ENCODE peak calls at places on chromosomes 4 and X, in eight cellular contexts. J, M, B, T, U, Y, I and A are unnamed samples.

GRCh38 chrX:140661657-140662056 is 47.9 kb upstream of the LINC00632 start:
- DNase-seq in J (no peak), M (peak; percentile 3), B (no peak), T (no peak), U (peak; percentile 12), Y (no peak), I (peak; percentile 7), A (no peak)

GRCh38 chr4:6137747-6138135 is 62.6 kb downstream of the JAKMIP1 start:
- DNase-seq in J (no peak), M (no peak), B (no peak), T (no peak), U (no peak), Y (no peak), I (no peak), A (no peak)

GRCh38 chr4:56979674-56980073 is 978 bp downstream of the POLR2B start:
- DNase-seq in J (no peak), M (peak; percentile 19), B (peak; percentile 28), T (peak; percentile 46), U (no peak), Y (peak; percentile 31), I (no peak), A (no peak)

GRCh38 chr4:89489338-89489771 is 181.8 kb upstream of the GPRIN3 start:
- DNase-seq in J (no peak), M (no peak), B (no peak), T (no peak), U (no peak), Y (no peak), I (no peak), A (no peak)

GRCh38 chrX:110561036-110561435 is 202.4 kb downstream of the RTL9 start:
- DNase-seq in J (no peak), M (no peak), B (no peak), T (peak; percentile 3), U (no peak), Y (no peak), I (no peak), A (no peak)

GRCh38 chrX:100924370-100924769 is 4.3 kb downstream of the XKRX start:
- DNase-seq in J (no peak), M (no peak), B (no peak), T (no peak), U (no peak), Y (no peak), I (no peak), A (no peak)

GRCh38 chr4:3880595-3881120 is 114.5 kb downstream of the ADRA2C start:
- DNase-seq in J (peak; percentile 71), M (peak; percentile 33), B (peak; percentile 68), T (peak; percentile 50), U (peak; percentile 30), Y (peak; percentile 13), I (peak; percentile 76), A (peak; percentile 49)

GRCh38 chrX:68018248-68019203 is 414.8 kb downstream of the OPHN1 start:
- DNase-seq in J (no peak), M (peak; percentile 32), B (no peak), T (peak; percentile 40), U (peak; percentile 10), Y (no peak), I (peak; percentile 10), A (no peak)

GRCh38 chr4:151415978-151416377 is 7.0 kb downstream of the FHIP1A start:
- DNase-seq in J (no peak), M (peak; percentile 50), B (no peak), T (peak; percentile 59), U (peak; percentile 83), Y (no peak), I (peak; percentile 29), A (no peak)

GRCh38 chr4:155271557-155271956 is 63.1 kb downstream of the NPY2R start:
- DNase-seq in J (no peak), M (no peak), B (no peak), T (peak; percentile 13), U (peak; percentile 1), Y (no peak), I (no peak), A (no peak)

GRCh38 chr4:12691168-12691567 is 793.0 kb downstream of the RAB28 start:
- DNase-seq in J (no peak), M (no peak), B (no peak), T (no peak), U (no peak), Y (no peak), I (no peak), A (no peak)

GRCh38 chr4:17232575-17233253 is 279.2 kb downstream of the QDPR start:
- DNase-seq in J (peak; percentile 37), M (peak; percentile 84), B (no peak), T (peak; percentile 84), U (peak; percentile 71), Y (no peak), I (peak; percentile 73), A (no peak)

GRCh38 chr4:182062936-182063335 is 180.3 kb upstream of the TENM3 start:
- DNase-seq in J (no peak), M (peak; percentile 91), B (no peak), T (peak; percentile 66), U (peak; percentile 89), Y (no peak), I (peak; percentile 8), A (no peak)

GRCh38 chrX:35726176-35726575 is 72.0 kb upstream of the MAGEB16 start:
- DNase-seq in J (no peak), M (peak; percentile 3), B (no peak), T (peak; percentile 15), U (peak; percentile 13), Y (no peak), I (no peak), A (no peak)

GRCh38 chrX:39953879-39954278 is 143.9 kb downstream of the BCOR start:
- DNase-seq in J (no peak), M (peak; percentile 81), B (no peak), T (peak; percentile 47), U (peak; percentile 84), Y (no peak), I (peak; percentile 66), A (no peak)

GRCh38 chr4:182724414-182724813 is 192.8 kb downstream of the DCTD start:
- DNase-seq in J (no peak), M (peak; percentile 26), B (no peak), T (no peak), U (no peak), Y (no peak), I (no peak), A (no peak)

GRCh38 chrX:46573896-46574336 is 351 bp downstream of the CHST7 start:
- DNase-seq in J (peak; percentile 32), M (peak; percentile 48), B (peak; percentile 46), T (peak; percentile 59), U (peak; percentile 56), Y (peak; percentile 43), I (peak; percentile 53), A (peak; percentile 8)

GRCh38 chrX:17882680-17883079 is 21.6 kb upstream of the RAI2 start:
- DNase-seq in J (no peak), M (no peak), B (no peak), T (no peak), U (no peak), Y (no peak), I (no peak), A (no peak)

GRCh38 chr4:7201351-7202305 is 9.3 kb downstream of the SORCS2 start:
- DNase-seq in J (peak; percentile 73), M (no peak), B (no peak), T (no peak), U (no peak), Y (no peak), I (no peak), A (no peak)

GRCh38 chrX:46198858-46199257 is 346.4 kb downstream of the ZNF674 start:
- DNase-seq in J (no peak), M (no peak), B (no peak), T (no peak), U (no peak), Y (no peak), I (no peak), A (no peak)

GRCh38 chrX:69085826-69086225 is 79.4 kb downstream of the PJA1 start:
- DNase-seq in J (no peak), M (no peak), B (no peak), T (no peak), U (no peak), Y (no peak), I (no peak), A (no peak)

GRCh38 chr4:41505161-41505653 is 32.8 kb upstream of the LIMCH1 start:
- DNase-seq in J (no peak), M (no peak), B (no peak), T (peak; percentile 20), U (peak; percentile 32), Y (no peak), I (peak; percentile 14), A (no peak)

GRCh38 chr4:10124167-10124930 is 7.8 kb upstream of the WDR1 start:
- DNase-seq in J (no peak), M (no peak), B (no peak), T (no peak), U (no peak), Y (no peak), I (no peak), A (no peak)

GRCh38 chr4:168797176-168797575 is 212.9 kb downstream of the CBR4 start:
- DNase-seq in J (no peak), M (peak; percentile 94), B (no peak), T (peak; percentile 90), U (peak; percentile 83), Y (no peak), I (no peak), A (no peak)

GRCh38 chrX:70313503-70313902 is 23.6 kb downstream of the KIF4A start:
- DNase-seq in J (no peak), M (peak; percentile 52), B (no peak), T (peak; percentile 39), U (peak; percentile 50), Y (no peak), I (no peak), A (no peak)

GRCh38 chr4:22498866-22499265 is 17.0 kb downstream of the ADGRA3 start:
- DNase-seq in J (no peak), M (no peak), B (no peak), T (no peak), U (no peak), Y (no peak), I (no peak), A (no peak)

GRCh38 chr4:148330161-148330560 is 112.1 kb downstream of the NR3C2 start:
- DNase-seq in J (peak; percentile 42), M (no peak), B (no peak), T (no peak), U (no peak), Y (no peak), I (no peak), A (no peak)